ENCODE peak calls at places on chromosome 18, in ten cellular contexts. J is kidney; L is activated T-helper 1 cell treated with Interleukin-2 at 50 U/mL for 16 hours; Q is psoas muscle; D is cardiac fibroblast; K is GF-D8; Z is GM12865; Y is smooth muscle cell of the brain vasculature; U is activated naive CD4-positive, alpha-beta T cell; P is left cardiac atrium. M is an unnamed sample.

GRCh38 chr18:79930020-79930642 is 21.3 kb downstream of the SLC66A2 start:
- DNase-seq in L (no peak), Z (no peak), P (no peak), D (no peak), Q (no peak), U (no peak), K (no peak), Y (no peak), J (no peak), M (no peak)

GRCh38 chr18:11955299-11956029 is 25.8 kb upstream of the IMPA2 start:
- DNase-seq in U (no peak), L (no peak), J (no peak), K (peak), D (peak), P (peak), Y (peak), Z (no peak), Q (peak), M (no peak)

GRCh38 chr18:58321986-58322385 is 278.0 kb downstream of the NEDD4L start:
- DNase-seq in D (peak), Z (peak), K (no peak), U (no peak), P (peak), Y (no peak), L (peak), Q (peak), J (no peak), M (no peak)

GRCh38 chr18:73235491-73235890 is 367.7 kb upstream of the NETO1 start:
- DNase-seq in D (peak), L (no peak), U (no peak), Y (no peak), K (no peak), Z (peak), P (no peak), J (no peak), Q (no peak), M (no peak)

GRCh38 chr18:49250819-49251388 is 209.5 kb downstream of the DYM start:
- DNase-seq in K (no peak), D (peak), Z (peak), L (no peak), U (no peak), Y (no peak), Q (no peak), P (no peak), J (no peak), M (no peak)

GRCh38 chr18:72091369-72091768 is 452.8 kb downstream of the CBLN2 start:
- DNase-seq in P (no peak), L (no peak), Y (no peak), J (no peak), K (no peak), Q (no peak), U (no peak), D (no peak), Z (no peak), M (no peak)

GRCh38 chr18:79542876-79543750 is 136.5 kb upstream of the CTDP1 start:
- DNase-seq in K (no peak), Y (no peak), Q (peak), Z (no peak), D (no peak), J (peak), L (no peak), P (peak), U (no peak), M (no peak)

GRCh38 chr18:21599585-21600525 is 649 bp downstream of the ESCO1 start:
- DNase-seq in Z (peak), L (no peak), Q (peak), D (peak), Y (no peak), K (peak), J (peak), P (peak), U (no peak), M (peak)

GRCh38 chr18:12092398-12093229 is 1.0 kb upstream of the ANKRD62 start:
- DNase-seq in D (no peak), Z (peak), Q (no peak), P (peak), K (peak), Y (no peak), L (no peak), U (no peak), J (peak), M (no peak)

GRCh38 chr18:34773961-34774754 is 64.1 kb downstream of the DTNA start:
- DNase-seq in D (peak), Y (peak), Z (no peak), J (peak), P (peak), K (no peak), Q (peak), L (no peak), U (no peak), M (no peak)

GRCh38 chr18:59143441-59143840 is 3.8 kb downstream of the SEC11C start:
- DNase-seq in P (no peak), L (no peak), D (peak), U (no peak), J (no peak), Q (no peak), Z (peak), Y (no peak), K (no peak), M (no peak)

M was measured in osteocyte.